ENCODE peak calls at places on chromosomes 13 and 19, in eight cellular contexts. Y, P, O, M, A, F, R and Z are unnamed samples.

GRCh38 chr13:50074843-50075242 is 59.6 kb downstream of the KCNRG start:
- DNase-seq in O (no peak), Y (no peak), R (peak), P (no peak), A (no peak), M (no peak), F (no peak), Z (no peak)

GRCh38 chr19:6551091-6551490 is 20.3 kb downstream of the TNFSF9 start:
- DNase-seq in Y (no peak), O (no peak), M (no peak), R (no peak), A (no peak), P (no peak), F (no peak), Z (no peak)

GRCh38 chr13:77918391-77919261 is at the start of gene EDNRB:
- DNase-seq in Y (no peak), P (peak), A (no peak), R (peak), F (no peak), M (peak), O (peak), Z (no peak)

GRCh38 chr13:54383604-54384003 is 1355.0 kb downstream of the OLFM4 start:
- DNase-seq in A (no peak), P (no peak), F (no peak), Y (no peak), O (no peak), R (no peak), M (no peak), Z (no peak)

GRCh38 chr13:52949044-52949443 is 79.6 kb upstream of the OLFM4 start:
- DNase-seq in R (no peak), A (no peak), Y (no peak), P (no peak), O (no peak), M (no peak), F (no peak), Z (no peak)

GRCh38 chr13:71358218-71358617 is 508.8 kb downstream of the DACH1 start:
- DNase-seq in A (no peak), P (no peak), Y (no peak), F (no peak), O (no peak), M (no peak), R (no peak), Z (no peak)

GRCh38 chr19:4906963-4907362 is 2.3 kb upstream of the UHRF1 start:
- DNase-seq in R (no peak), M (no peak), A (no peak), O (no peak), P (no peak), Y (no peak), F (no peak), Z (no peak)

GRCh38 chr19:11168568-11168967 is 13.0 kb upstream of the SPC24 start:
- DNase-seq in Y (peak), F (no peak), O (no peak), M (no peak), A (no peak), R (peak), P (peak), Z (no peak)

GRCh38 chr19:39738809-39739208 is 980 bp upstream of the CLC start:
- DNase-seq in Y (no peak), R (no peak), O (no peak), F (no peak), P (no peak), A (peak), M (no peak), Z (no peak)

GRCh38 chr13:49042476-49042875 is 66.8 kb downstream of the FNDC3A start:
- DNase-seq in M (no peak), F (no peak), R (no peak), O (no peak), Y (no peak), A (no peak), P (no peak), Z (no peak)

GRCh38 chr19:15644816-15645215 is 4.1 kb downstream of the CYP4F3 start:
- DNase-seq in Y (no peak), F (no peak), P (no peak), R (no peak), M (no peak), O (no peak), A (no peak), Z (no peak)

GRCh38 chr19:458091-459042 is 2.5 kb downstream of the SHC2 start:
- DNase-seq in A (no peak), M (no peak), P (no peak), R (no peak), F (no peak), Y (no peak), O (no peak), Z (no peak)